ENCODE peak calls at places on chromosomes 3 and 15, in eight cellular contexts. P, U, L, I, J, D, V and K are unnamed samples.

GRCh38 chr3:64143399-64144130 is 81.7 kb downstream of the PRICKLE2 start:
- DNase-seq in P (no peak), D (no peak), U (peak), V (peak), J (no peak), I (peak), L (no peak), K (no peak)

GRCh38 chr15:77497942-77498361 is 77.3 kb downstream of the HMG20A start:
- DNase-seq in I (no peak), D (no peak), V (no peak), U (no peak), J (no peak), L (no peak), P (no peak), K (peak)

GRCh38 chr3:146524961-146525360 is 19.4 kb downstream of the PLSCR1 start:
- DNase-seq in P (no peak), V (no peak), D (no peak), U (no peak), I (no peak), L (no peak), J (no peak), K (no peak)

GRCh38 chr15:70318594-70318993 is 220.9 kb upstream of the TLE3 start:
- DNase-seq in V (no peak), D (no peak), U (no peak), I (peak), L (no peak), J (no peak), P (peak), K (no peak)

GRCh38 chr15:75597667-75598341 is 18.7 kb upstream of the PTPN9 start:
- DNase-seq in P (peak), L (peak), J (peak), U (no peak), D (no peak), I (no peak), V (no peak), K (no peak)

GRCh38 chr3:139930201-139930600 is 4.8 kb upstream of the CLSTN2 start:
- DNase-seq in V (no peak), P (no peak), I (no peak), L (no peak), J (no peak), D (no peak), U (no peak), K (no peak)

GRCh38 chr3:119861681-119862080 is 79.8 kb downstream of the NR1I2 start:
- DNase-seq in L (no peak), P (peak), V (no peak), U (no peak), I (no peak), J (no peak), D (no peak), K (no peak)

GRCh38 chr15:89837134-89837829 is 22.6 kb upstream of the ANPEP start:
- DNase-seq in J (no peak), U (peak), L (no peak), P (peak), I (peak), V (no peak), D (no peak), K (no peak)

GRCh38 chr3:17431004-17431403 is 311.4 kb downstream of the TBC1D5 start:
- DNase-seq in J (peak), L (no peak), I (peak), U (peak), P (peak), D (no peak), V (no peak), K (no peak)